ENCODE peak calls at places on chromosomes 6 and 20, in six cellular contexts. Y is astrocyte of the spinal cord, G is progenitor cell of endocrine pancreas, R is HepG2, C is heart right ventricle, S is GM12865. O is an unnamed sample.

GRCh38 chr20:32006053-32006452 is 4.2 kb upstream of the CCM2L start:
- DNase-seq in Y (no peak), G (no peak), R (no peak), C (no peak), S (no peak), O (no peak)

GRCh38 chr6:18446771-18447170 is 59.6 kb downstream of the RNF144B start:
- DNase-seq in Y (no peak), G (no peak), R (no peak), C (no peak), S (no peak), O (no peak)

GRCh38 chr6:90109141-90109540 is 187.5 kb downstream of the BACH2 start:
- DNase-seq in Y (no peak), G (no peak), R (no peak), C (no peak), S (peak), O (no peak)

GRCh38 chr6:19835605-19836004 is 1.6 kb upstream of the ID4 start:
- DNase-seq in Y (no peak), G (no peak), R (no peak), C (no peak), S (no peak), O (no peak)

GRCh38 chr20:31605902-31606677 is 1.0 kb downstream of the ID1 start:
- DNase-seq in Y (no peak), G (peak), R (peak), C (peak), S (no peak), O (no peak)

GRCh38 chr6:168232989-168233874 is 86.3 kb downstream of the DACT2 start:
- DNase-seq in Y (no peak), G (no peak), R (no peak), C (no peak), S (no peak), O (no peak)

GRCh38 chr6:106757267-106757666 is 127.9 kb downstream of the QRSL1 start:
- DNase-seq in Y (no peak), G (no peak), R (peak), C (no peak), S (peak), O (no peak)

GRCh38 chr20:44154521-44155001 is 32.4 kb downstream of the JPH2 start:
- DNase-seq in Y (no peak), G (no peak), R (no peak), C (no peak), S (no peak), O (no peak)

GRCh38 chr6:79170915-79171314 is 63.6 kb downstream of the HMGN3 start:
- DNase-seq in Y (peak), G (no peak), R (no peak), C (no peak), S (peak), O (no peak)

GRCh38 chr6:87155920-87156600 is 695 bp downstream of the ZNF292 start:
- DNase-seq in Y (peak), G (peak), R (peak), C (peak), S (peak), O (peak)

GRCh38 chr20:59412251-59412650 is 111.8 kb downstream of the EDN3 start:
- DNase-seq in Y (no peak), G (no peak), R (no peak), C (no peak), S (no peak), O (no peak)

GRCh38 chr20:3898639-3899038 is 9.5 kb downstream of the PANK2 start:
- DNase-seq in Y (no peak), G (no peak), R (no peak), C (no peak), S (no peak), O (no peak)

GRCh38 chr6:168040856-168041496 is 38.0 kb downstream of the FRMD1 start:
- DNase-seq in Y (no peak), G (no peak), R (no peak), C (no peak), S (no peak), O (no peak)

GRCh38 chr6:43970913-43971775 is 156.1 kb downstream of the MRPL14 start:
- DNase-seq in Y (no peak), G (no peak), R (no peak), C (no peak), S (no peak), O (peak)

GRCh38 chr6:92281571-92282076 is 1137.7 kb downstream of the EPHA7 start:
- DNase-seq in Y (no peak), G (no peak), R (no peak), C (no peak), S (no peak), O (no peak)

GRCh38 chr20:62792182-62792939 is 3.9 kb upstream of the MRGBP start:
- DNase-seq in Y (peak), G (no peak), R (peak), C (no peak), S (no peak), O (no peak)

GRCh38 chr6:166955121-166955864 is 1.1 kb downstream of the RNASET2 start:
- DNase-seq in Y (no peak), G (no peak), R (no peak), C (peak), S (peak), O (no peak)

GRCh38 chr6:135212935-135213334 is 31.8 kb downstream of the MYB start:
- DNase-seq in Y (peak), G (no peak), R (no peak), C (no peak), S (no peak), O (no peak)

GRCh38 chr6:33298773-33299236 is at the start of gene RGL2:
- DNase-seq in Y (no peak), G (no peak), R (no peak), C (peak), S (peak), O (no peak)

GRCh38 chr20:62159835-62160234 is 16.3 kb downstream of the SS18L1 start:
- DNase-seq in Y (peak), G (no peak), R (no peak), C (no peak), S (peak), O (no peak)

GRCh38 chr6:46828939-46829338 is 35.8 kb downstream of the MEP1A start:
- DNase-seq in Y (no peak), G (no peak), R (no peak), C (no peak), S (no peak), O (no peak)

GRCh38 chr6:31083742-31084354 is 28.5 kb downstream of the C6orf15 start:
- DNase-seq in Y (peak), G (peak), R (peak), C (no peak), S (peak), O (no peak)

GRCh38 chr20:54176610-54177009 is 2.8 kb upstream of the CYP24A1 start:
- DNase-seq in Y (no peak), G (no peak), R (no peak), C (no peak), S (no peak), O (no peak)

GRCh38 chr6:43776799-43777776 is 7.1 kb downstream of the VEGFA start:
- DNase-seq in Y (no peak), G (no peak), R (no peak), C (no peak), S (no peak), O (no peak)

GRCh38 chr6:162974685-162975084 is 246.9 kb downstream of the PACRG start:
- DNase-seq in Y (no peak), G (no peak), R (no peak), C (no peak), S (no peak), O (no peak)

GRCh38 chr6:43575772-43576551 is at the start of the genes POLH and XPO5:
- DNase-seq in Y (peak), G (peak), R (peak), C (peak), S (peak), O (peak)

GRCh38 chr20:38109657-38110524 is 55.2 kb downstream of the TGM2 start:
- DNase-seq in Y (peak), G (no peak), R (peak), C (peak), S (no peak), O (peak)

GRCh38 chr6:37982320-37982719 is 162.8 kb downstream of the ZFAND3 start:
- DNase-seq in Y (no peak), G (no peak), R (no peak), C (no peak), S (no peak), O (no peak)

GRCh38 chr20:62494980-62495797 is 19.4 kb upstream of the GATA5 start:
- DNase-seq in Y (no peak), G (no peak), R (no peak), C (no peak), S (no peak), O (no peak)

GRCh38 chr20:48195121-48195870 is 410.0 kb upstream of the SULF2 start:
- DNase-seq in Y (no peak), G (no peak), R (no peak), C (no peak), S (no peak), O (no peak)

GRCh38 chr20:42752620-42753019 is 437.1 kb downstream of the PTPRT start:
- DNase-seq in Y (no peak), G (no peak), R (no peak), C (no peak), S (no peak), O (no peak)

GRCh38 chr20:41534842-41535241 is 83.3 kb downstream of the CHD6 start:
- DNase-seq in Y (peak), G (no peak), R (no peak), C (no peak), S (no peak), O (no peak)

GRCh38 chr6:54892831-54893230 is 46.3 kb downstream of the FAM83B start:
- DNase-seq in Y (peak), G (no peak), R (no peak), C (no peak), S (no peak), O (no peak)

GRCh38 chr20:47204008-47204745 is 152.3 kb downstream of the ZMYND8 start:
- DNase-seq in Y (peak), G (no peak), R (no peak), C (no peak), S (no peak), O (no peak)

GRCh38 chr6:10522929-10523573 is 1.9 kb downstream of the GCNT2 start:
- DNase-seq in Y (no peak), G (no peak), R (peak), C (no peak), S (no peak), O (no peak)

GRCh38 chr6:61886608-61887259 is 399.3 kb downstream of the KHDRBS2 start:
- DNase-seq in Y (no peak), G (no peak), R (peak), C (no peak), S (no peak), O (no peak)
- TF ChIP-seq CTCF in Y (no peak), G (peak), R (peak), C (no peak), S (peak), O (no peak)

GRCh38 chr6:165574220-165574619 is 88.8 kb downstream of the PDE10A start:
- DNase-seq in Y (no peak), G (no peak), R (no peak), C (no peak), S (no peak), O (no peak)

GRCh38 chr6:165573671-165574070 is 89.4 kb downstream of the PDE10A start:
- DNase-seq in Y (peak), G (no peak), R (no peak), C (peak), S (no peak), O (no peak)

GRCh38 chr6:165571721-165572132 is 91.3 kb downstream of the PDE10A start:
- DNase-seq in Y (peak), G (no peak), R (no peak), C (no peak), S (peak), O (no peak)

GRCh38 chr6:165577556-165577955 is 85.5 kb downstream of the PDE10A start:
- DNase-seq in Y (no peak), G (no peak), R (no peak), C (no peak), S (no peak), O (no peak)

GRCh38 chr6:165574770-165575549 is 88.1 kb downstream of the PDE10A start:
- DNase-seq in Y (peak), G (no peak), R (no peak), C (no peak), S (no peak), O (no peak)
- TF ChIP-seq CTCF in Y (no peak), G (no peak), R (no peak), C (no peak), S (no peak), O (no peak)

GRCh38 chr20:24212494-24212893 is 223.9 kb upstream of the GGTLC1 start:
- DNase-seq in Y (no peak), G (no peak), R (no peak), C (no peak), S (no peak), O (no peak)

GRCh38 chr20:24211972-24212371 is 223.4 kb upstream of the GGTLC1 start:
- DNase-seq in Y (no peak), G (no peak), R (no peak), C (no peak), S (no peak), O (no peak)

GRCh38 chr20:24206995-24207394 is 218.4 kb upstream of the GGTLC1 start:
- DNase-seq in Y (no peak), G (no peak), R (no peak), C (no peak), S (no peak), O (no peak)

GRCh38 chr20:24207803-24208300 is 219.3 kb upstream of the GGTLC1 start:
- DNase-seq in Y (no peak), G (no peak), R (no peak), C (no peak), S (no peak), O (no peak)

DNA sequence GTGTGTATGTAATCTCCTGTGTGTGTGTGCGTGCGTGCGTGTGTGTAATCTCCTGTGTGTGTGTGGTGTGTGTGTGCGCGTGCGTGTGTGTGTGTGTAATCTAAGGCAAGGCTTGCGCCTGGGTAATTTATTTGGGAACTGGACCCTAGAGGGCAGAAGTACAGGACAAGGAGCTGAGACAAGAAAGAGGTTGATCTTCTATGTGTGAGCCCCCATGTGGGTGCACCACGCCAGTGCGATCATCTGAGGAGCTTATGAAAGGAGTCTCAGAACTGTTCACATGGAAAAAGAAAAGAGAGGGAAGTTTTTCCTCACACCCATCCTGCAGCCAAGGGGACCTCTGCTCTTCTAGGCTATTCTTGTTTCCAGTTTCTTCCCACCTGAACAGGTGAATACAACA is 220.1 kb upstream of the GGTLC1 start:
- DNase-seq in Y (no peak), G (no peak), R (peak), C (no peak), S (no peak), O (no peak)
- TF ChIP-seq CTCF in Y (no peak), G (peak), R (no peak), C (no peak), S (no peak), O (peak)

GRCh38 chr20:51313275-51313898 is 229.1 kb downstream of the NFATC2 start:
- DNase-seq in Y (no peak), G (no peak), R (no peak), C (no peak), S (no peak), O (no peak)
- TF ChIP-seq CTCF in Y (peak), G (no peak), R (no peak), C (no peak), S (no peak), O (no peak)

DNA sequence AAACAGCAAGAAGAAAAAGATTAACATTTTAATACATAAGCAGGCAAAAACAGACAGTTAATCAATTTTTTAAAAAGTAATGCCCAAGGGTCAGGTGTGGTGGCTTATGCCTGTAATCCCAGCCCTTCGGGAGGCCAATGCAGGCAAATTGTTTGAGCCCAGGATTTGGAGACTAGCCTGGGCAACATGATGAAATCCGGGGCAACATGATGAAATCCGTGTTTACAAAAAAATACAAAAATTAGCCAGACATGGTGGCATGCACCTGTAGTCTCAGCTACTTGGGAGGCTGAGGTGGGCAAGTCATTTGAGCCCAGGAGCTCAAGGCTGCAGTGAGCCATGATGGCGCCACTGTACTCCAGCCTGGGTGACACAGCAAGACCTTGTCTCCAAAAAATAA is 94.1 kb upstream of the DST start:
- DNase-seq in Y (no peak), G (no peak), R (no peak), C (no peak), S (no peak), O (no peak)
- TF ChIP-seq CTCF in Y (no peak), G (no peak), R (no peak), C (no peak), S (no peak), O (no peak)